ENCODE peak calls at places on chromosomes 5 and 9, in eight cellular contexts. C, X, P, S, R, A, H and W are unnamed samples.

GRCh38 chr9:115999498-115999897 is 154.1 kb upstream of the PAPPA start:
- DNase-seq in R (peak; percentile 73), X (no peak), P (no peak), A (no peak), S (no peak), H (no peak), C (no peak), W (no peak)

GRCh38 chr9:13292158-13292557 is 12.7 kb upstream of the MPDZ start:
- DNase-seq in P (no peak), S (no peak), A (no peak), H (no peak), X (no peak), R (no peak), C (no peak), W (no peak)

GRCh38 chr9:134010774-134011173 is 14.5 kb upstream of the BRD3OS start:
- DNase-seq in R (peak; percentile 22), S (no peak), A (no peak), X (peak; percentile 75), H (no peak), C (no peak), P (no peak), W (no peak)

GRCh38 chr9:83596899-83597504 is 25.9 kb upstream of the IDNK start:
- DNase-seq in H (no peak), X (peak; percentile 32), R (no peak), P (peak; percentile 15), S (no peak), C (no peak), A (no peak), W (no peak)

GRCh38 chr5:177189416-177189815 is 55.8 kb downstream of the NSD1 start:
- DNase-seq in H (no peak), P (no peak), A (no peak), X (no peak), R (peak; percentile 39), C (no peak), S (no peak), W (no peak)

GRCh38 chr5:99315413-99316178 is 386.8 kb upstream of the CHD1 start:
- DNase-seq in R (no peak), H (no peak), X (no peak), C (no peak), P (no peak), S (no peak), A (no peak), W (no peak)

GRCh38 chr9:101119206-101119819 is 90.8 kb downstream of the PLPPR1 start:
- DNase-seq in P (peak; percentile 41), X (peak; percentile 68), H (peak; percentile 38), S (no peak), C (no peak), R (no peak), A (no peak), W (peak; percentile 31)

GRCh38 chr9:84226126-84226525 is 114.4 kb downstream of the SLC28A3 start:
- DNase-seq in A (no peak), X (no peak), S (no peak), C (no peak), H (no peak), R (no peak), P (no peak), W (no peak)

GRCh38 chr5:109045710-109046109 is 298.0 kb downstream of the FER start:
- DNase-seq in S (no peak), R (no peak), H (no peak), X (no peak), C (no peak), P (no peak), A (no peak), W (no peak)

GRCh38 chr9:90860382-90860781 is 58.8 kb downstream of the SYK start:
- DNase-seq in C (no peak), R (no peak), X (no peak), H (no peak), A (no peak), P (no peak), S (no peak), W (no peak)

GRCh38 chr5:138824516-138824915 is 50.6 kb downstream of the LRRTM2 start:
- DNase-seq in H (no peak), X (no peak), C (no peak), S (no peak), A (no peak), R (no peak), P (no peak), W (no peak)

GRCh38 chr9:134287591-134288518 is 38.4 kb upstream of the RXRA start:
- DNase-seq in S (no peak), P (no peak), C (no peak), X (no peak), R (no peak), A (peak; percentile 27), H (peak; percentile 9), W (peak; percentile 5)

GRCh38 chr5:80653497-80653896 is 955 bp upstream of the MSH3 start:
- DNase-seq in P (no peak), H (no peak), X (no peak), R (no peak), C (no peak), S (no peak), A (no peak), W (no peak)

GRCh38 chr5:81424728-81425127 is 30.8 kb upstream of the ACOT12 start:
- DNase-seq in S (no peak), C (no peak), R (peak; percentile 36), A (no peak), X (no peak), P (no peak), H (no peak), W (no peak)

GRCh38 chr9:122988141-122988540 is 45.3 kb upstream of the GPR21 start:
- DNase-seq in C (no peak), H (no peak), P (no peak), A (no peak), R (no peak), S (no peak), X (no peak), W (no peak)

GRCh38 chr5:164188733-164189148 is 683.3 kb downstream of the MAT2B start:
- DNase-seq in R (peak; percentile 59), P (no peak), A (no peak), H (no peak), C (no peak), S (no peak), X (no peak), W (peak; percentile 5)

GRCh38 chr5:158388018-158388417 is 529.1 kb upstream of the CLINT1 start:
- DNase-seq in S (no peak), P (no peak), R (no peak), X (peak; percentile 32), H (no peak), C (no peak), A (no peak), W (no peak)

GRCh38 chr9:131094622-131095021 is 1.7 kb upstream of the AIF1L start:
- DNase-seq in C (no peak), P (no peak), A (no peak), R (no peak), X (no peak), H (peak; percentile 62), S (no peak), W (peak; percentile 63)

GRCh38 chr5:64836190-64836750 is 67.5 kb downstream of the CWC27 start:
- DNase-seq in C (no peak), P (no peak), X (no peak), A (no peak), R (no peak), S (no peak), H (no peak), W (no peak)

GRCh38 chr9:125854553-125855275 is 107.5 kb downstream of the PBX3 start:
- DNase-seq in A (no peak), R (peak; percentile 67), X (no peak), S (no peak), C (no peak), P (peak; percentile 43), H (no peak), W (no peak)
- H3K27ac ChIP-seq in A (no peak overlapping the region), R (peak overlapping the region; percentile 14), X (peak overlapping the region; percentile 16), S (no peak overlapping the region), C (no peak overlapping the region), P (no peak overlapping the region), H (no peak overlapping the region), W (no peak overlapping the region)

DNA sequence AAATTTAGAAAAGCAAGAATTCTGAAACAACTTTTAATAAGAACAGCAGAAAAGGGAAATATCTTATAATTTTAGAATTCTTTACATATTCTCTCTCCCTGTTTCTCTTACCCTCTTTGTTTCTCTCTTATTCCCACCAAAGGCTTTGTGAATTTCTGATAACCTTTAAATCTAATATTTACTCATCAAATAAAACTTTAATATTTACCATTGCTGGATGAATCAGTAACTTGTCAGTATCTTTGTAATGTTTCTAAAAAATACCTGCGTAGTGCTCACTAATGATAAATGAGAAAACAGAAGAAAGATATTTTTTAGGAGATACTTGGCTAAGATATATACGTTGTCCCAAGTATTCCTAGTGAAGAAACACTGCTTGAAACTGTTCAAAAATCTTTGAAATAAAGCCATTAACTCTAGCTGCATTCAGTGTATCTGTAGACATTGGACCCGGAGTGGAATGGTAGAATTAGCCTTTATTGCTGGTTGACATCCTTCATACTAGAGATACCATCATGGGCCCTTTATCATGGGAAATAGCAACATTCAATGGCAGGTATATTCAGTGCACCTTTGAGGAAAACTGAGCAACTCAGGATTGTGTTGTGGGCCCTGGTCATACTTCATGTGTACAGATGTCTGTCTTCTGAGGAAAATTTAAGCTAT is 2160.4 kb downstream of the MAT2B start:
- DNase-seq in H (no peak), P (no peak), R (no peak), X (no peak), C (no peak), A (no peak), S (no peak), W (no peak)
- H3K9me3 ChIP-seq in H (no peaks in the 10 kb centered on the region), P (no peaks in the 10 kb centered on the region), R (no peaks in the 10 kb centered on the region), X (no peaks in the 10 kb centered on the region), C (no peaks in the 10 kb centered on the region), A (no peaks in the 10 kb centered on the region), S (no peaks in the 10 kb centered on the region), W (peaks cover 4% of the 10 kb centered on the region)

GRCh38 chr9:121558423-121558950 is 58.8 kb upstream of the GGTA1 start:
- DNase-seq in X (no peak), P (no peak), C (no peak), H (no peak), R (no peak), A (no peak), S (no peak), W (no peak)
- H3K27ac ChIP-seq in X (peak overlapping the region; percentile 64), P (no peak overlapping the region), C (no peak overlapping the region), H (peak overlapping the region; percentile 81), R (peak overlapping the region; percentile 80), A (peak overlapping the region; percentile 71), S (no peak overlapping the region), W (peak overlapping the region; percentile 74)

GRCh38 chr5:141260458-141261237 is 15.5 kb downstream of the PCDHB15 start:
- DNase-seq in H (no peak), A (no peak), R (peak; percentile 5), S (no peak), X (no peak), P (no peak), C (no peak), W (no peak)

GRCh38 chr5:141258464-141258863 is 13.3 kb downstream of the PCDHB15 start:
- DNase-seq in H (no peak), R (no peak), A (no peak), X (no peak), C (no peak), S (no peak), P (no peak), W (no peak)

GRCh38 chr5:141261238-141261546 is 16.0 kb downstream of the PCDHB15 start:
- DNase-seq in A (no peak), H (no peak), X (no peak), R (no peak), C (no peak), S (no peak), P (no peak), W (no peak)

DNA sequence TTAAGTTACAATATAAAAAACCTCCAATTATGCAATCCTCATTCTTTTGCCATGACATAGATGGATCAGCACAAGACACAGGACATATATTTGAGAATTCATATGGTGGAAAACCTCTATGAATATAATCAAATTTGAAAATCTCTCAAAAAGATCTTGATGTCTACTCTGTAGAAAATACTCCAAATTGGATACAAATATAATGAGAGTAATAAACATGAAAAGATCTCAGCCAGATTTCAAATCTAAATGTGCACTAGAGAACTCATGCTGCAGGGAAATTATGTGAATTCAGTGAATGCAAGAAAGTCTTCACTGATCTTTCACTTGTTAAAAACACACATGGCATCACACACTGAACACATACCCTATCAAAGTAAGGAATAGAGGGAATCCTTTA is 13.8 kb downstream of the PCDHB15 start:
- DNase-seq in X (no peak), C (no peak), P (no peak), A (no peak), S (no peak), H (no peak), R (no peak), W (no peak)
- H3K9me3 ChIP-seq in X (peaks cover 79% of the 10 kb centered on the region), C (peaks cover 36% of the 10 kb centered on the region), P (peaks cover 38% of the 10 kb centered on the region), A (peaks cover 12% of the 10 kb centered on the region), S (peaks cover 99% of the 10 kb centered on the region), H (peaks cover 100% of the 10 kb centered on the region), R (peaks cover 26% of the 10 kb centered on the region), W (peaks cover 100% of the 10 kb centered on the region)